ENCODE peak calls at places on chromosomes 16 and 17, in seven cellular contexts. One of them, this sample, is unnamed. For H3K9me3, the result is how much of the 10 kb centered on the place peaks cover.

GRCh38 chr16:1414532-1415265 is at the start of gene UNKL:
- DNase-seq in transverse colon: peak
- DNase-seq in sigmoid colon: peak
- DNase-seq in tibial nerve: peak
- DNase-seq in thyroid gland: peak
- DNase-seq in esophagus muscularis mucosa: no peak
- DNase-seq in body of pancreas: peak
- DNase-seq in this sample: peak

GRCh38 chr17:41511130-41511529 is 5.7 kb upstream of the KRT13 start:
- DNase-seq in transverse colon: peak
- DNase-seq in sigmoid colon: no peak
- DNase-seq in tibial nerve: no peak
- DNase-seq in thyroid gland: no peak
- DNase-seq in esophagus muscularis mucosa: no peak
- DNase-seq in body of pancreas: no peak
- DNase-seq in this sample: no peak

GRCh38 chr16:69555437-69555836 is 10.3 kb upstream of the NFAT5 start:
- DNase-seq in transverse colon: no peak
- DNase-seq in sigmoid colon: no peak
- DNase-seq in tibial nerve: no peak
- DNase-seq in thyroid gland: no peak
- DNase-seq in esophagus muscularis mucosa: no peak
- DNase-seq in body of pancreas: no peak
- DNase-seq in this sample: no peak

GRCh38 chr17:15917439-15918027 is 27.4 kb upstream of the ADORA2B start:
- DNase-seq in transverse colon: no peak
- DNase-seq in sigmoid colon: no peak
- DNase-seq in tibial nerve: no peak
- DNase-seq in thyroid gland: peak
- DNase-seq in esophagus muscularis mucosa: no peak
- DNase-seq in body of pancreas: no peak
- DNase-seq in this sample: no peak

GRCh38 chr17:69448431-69449102 is 34.1 kb downstream of the MAP2K6 start:
- DNase-seq in transverse colon: peak
- DNase-seq in sigmoid colon: peak
- DNase-seq in tibial nerve: peak
- DNase-seq in thyroid gland: peak
- DNase-seq in esophagus muscularis mucosa: no peak
- DNase-seq in body of pancreas: peak
- DNase-seq in this sample: no peak

GRCh38 chr17:29909604-29910003 is 20.4 kb downstream of the SSH2 start:
- DNase-seq in transverse colon: no peak
- DNase-seq in sigmoid colon: no peak
- DNase-seq in tibial nerve: no peak
- DNase-seq in thyroid gland: no peak
- DNase-seq in esophagus muscularis mucosa: no peak
- DNase-seq in body of pancreas: no peak
- DNase-seq in this sample: no peak

GRCh38 chr17:59356543-59357218 is 25.2 kb downstream of the YPEL2 start:
- DNase-seq in transverse colon: no peak
- DNase-seq in sigmoid colon: no peak
- DNase-seq in tibial nerve: no peak
- DNase-seq in thyroid gland: no peak
- DNase-seq in esophagus muscularis mucosa: no peak
- DNase-seq in body of pancreas: no peak
- DNase-seq in this sample: no peak

GRCh38 chr17:27540300-27541105 is 84.3 kb downstream of the KSR1 start:
- DNase-seq in transverse colon: peak
- DNase-seq in sigmoid colon: peak
- DNase-seq in tibial nerve: peak
- DNase-seq in thyroid gland: peak
- DNase-seq in esophagus muscularis mucosa: peak
- DNase-seq in body of pancreas: peak
- DNase-seq in this sample: peak

GRCh38 chr17:31571124-31571892 is 179.8 kb downstream of the RAB11FIP4 start:
- DNase-seq in transverse colon: peak
- DNase-seq in sigmoid colon: peak
- DNase-seq in tibial nerve: peak
- DNase-seq in thyroid gland: peak
- DNase-seq in esophagus muscularis mucosa: peak
- DNase-seq in body of pancreas: peak
- DNase-seq in this sample: peak

GRCh38 chr16:24853169-24853824 is 7.5 kb downstream of the SLC5A11 start:
- DNase-seq in transverse colon: no peak
- DNase-seq in sigmoid colon: no peak
- DNase-seq in tibial nerve: no peak
- DNase-seq in thyroid gland: no peak
- DNase-seq in esophagus muscularis mucosa: no peak
- DNase-seq in body of pancreas: no peak
- DNase-seq in this sample: no peak

GRCh38 chr16:24854607-24855171 is 8.9 kb downstream of the SLC5A11 start:
- DNase-seq in transverse colon: no peak
- DNase-seq in sigmoid colon: peak
- DNase-seq in tibial nerve: no peak
- DNase-seq in thyroid gland: no peak
- DNase-seq in esophagus muscularis mucosa: no peak
- DNase-seq in body of pancreas: no peak
- DNase-seq in this sample: no peak

GRCh38 chr16:24852281-24852721 is 6.5 kb downstream of the SLC5A11 start:
- DNase-seq in transverse colon: no peak
- DNase-seq in sigmoid colon: peak
- DNase-seq in tibial nerve: no peak
- DNase-seq in thyroid gland: no peak
- DNase-seq in esophagus muscularis mucosa: no peak
- DNase-seq in body of pancreas: no peak
- DNase-seq in this sample: no peak

GRCh38 chr16:24855678-24856077 is 9.9 kb downstream of the SLC5A11 start:
- DNase-seq in transverse colon: no peak
- DNase-seq in sigmoid colon: peak
- DNase-seq in tibial nerve: no peak
- DNase-seq in thyroid gland: no peak
- DNase-seq in esophagus muscularis mucosa: no peak
- DNase-seq in body of pancreas: no peak
- DNase-seq in this sample: no peak

DNA sequence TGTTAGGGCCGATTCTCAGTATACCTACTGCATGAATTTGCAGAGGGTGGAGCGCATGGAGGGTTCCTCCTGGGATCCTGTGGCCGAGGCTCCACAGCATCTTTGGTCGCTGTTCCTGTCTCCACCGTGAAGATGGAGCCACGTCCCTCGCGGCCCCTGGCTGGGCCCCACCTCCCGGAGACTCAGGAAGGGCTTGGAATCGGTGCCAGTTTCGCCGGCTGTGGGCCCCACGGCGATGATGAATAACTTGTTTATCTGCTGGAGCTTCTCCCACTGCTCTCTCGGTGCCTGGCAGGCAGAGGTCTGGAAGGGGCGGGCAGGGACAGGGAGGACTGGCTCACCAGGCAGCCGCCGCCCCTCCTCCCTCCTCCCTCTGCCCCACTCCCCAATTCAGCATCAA is 8.1 kb downstream of the SLC5A11 start:
- DNase-seq in transverse colon: no peak
- DNase-seq in sigmoid colon: peak
- DNase-seq in tibial nerve: no peak
- DNase-seq in thyroid gland: no peak
- DNase-seq in esophagus muscularis mucosa: no peak
- DNase-seq in body of pancreas: no peak
- DNase-seq in this sample: no peak
- TF ChIP-seq CTCF in transverse colon: no peak
- TF ChIP-seq CTCF in sigmoid colon: no peak
- TF ChIP-seq CTCF in tibial nerve: no peak
- TF ChIP-seq CTCF in thyroid gland: no peak
- TF ChIP-seq CTCF in esophagus muscularis mucosa: no peak
- TF ChIP-seq CTCF in body of pancreas: no peak
- TF ChIP-seq CTCF in this sample: no peak

GRCh38 chr17:22303096-22303495 is 610.8 kb downstream of the KCNJ18 start:
- DNase-seq in transverse colon: no peak
- DNase-seq in sigmoid colon: no peak
- DNase-seq in tibial nerve: no peak
- DNase-seq in thyroid gland: no peak
- DNase-seq in esophagus muscularis mucosa: no peak
- DNase-seq in body of pancreas: no peak
- DNase-seq in this sample: no peak

GRCh38 chr17:22301353-22301745 is 609.0 kb downstream of the KCNJ18 start:
- DNase-seq in transverse colon: no peak
- DNase-seq in sigmoid colon: no peak
- DNase-seq in tibial nerve: no peak
- DNase-seq in thyroid gland: no peak
- DNase-seq in esophagus muscularis mucosa: peak
- DNase-seq in body of pancreas: no peak
- DNase-seq in this sample: no peak

GRCh38 chr17:22304667-22305303 is 612.5 kb downstream of the KCNJ18 start:
- DNase-seq in transverse colon: no peak
- DNase-seq in sigmoid colon: no peak
- DNase-seq in tibial nerve: no peak
- DNase-seq in thyroid gland: no peak
- DNase-seq in esophagus muscularis mucosa: peak
- DNase-seq in body of pancreas: no peak
- DNase-seq in this sample: no peak

GRCh38 chr17:22305356-22306071 is 613.2 kb downstream of the KCNJ18 start:
- DNase-seq in transverse colon: no peak
- DNase-seq in sigmoid colon: no peak
- DNase-seq in tibial nerve: no peak
- DNase-seq in thyroid gland: no peak
- DNase-seq in esophagus muscularis mucosa: peak
- DNase-seq in body of pancreas: no peak
- DNase-seq in this sample: no peak

DNA sequence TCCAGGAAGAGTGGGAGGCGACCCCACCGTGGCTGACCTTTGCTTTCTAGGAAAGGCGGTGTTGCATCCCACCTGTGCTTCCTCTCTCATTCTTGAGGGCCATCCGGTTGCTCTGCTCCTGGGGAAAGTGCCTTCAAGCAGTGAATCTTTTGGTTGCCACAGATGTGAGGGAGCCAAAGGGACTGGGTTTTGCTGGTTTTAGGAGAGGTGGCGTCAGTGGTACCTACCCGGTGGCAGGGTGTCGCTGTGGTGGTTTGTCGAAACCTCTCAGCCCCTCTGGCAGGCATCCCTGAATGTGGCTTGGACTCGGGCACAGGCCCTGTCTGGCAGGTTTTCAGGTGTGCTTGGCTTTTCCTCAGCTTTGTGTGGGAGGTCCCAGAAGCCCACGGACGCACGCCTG is 611.5 kb downstream of the KCNJ18 start:
- DNase-seq in transverse colon: no peak
- DNase-seq in sigmoid colon: no peak
- DNase-seq in tibial nerve: no peak
- DNase-seq in thyroid gland: no peak
- DNase-seq in esophagus muscularis mucosa: peak
- DNase-seq in body of pancreas: no peak
- DNase-seq in this sample: no peak
- H3K9me3 ChIP-seq in transverse colon: under half
- H3K9me3 ChIP-seq in sigmoid colon: under half
- H3K9me3 ChIP-seq in tibial nerve: under half
- H3K9me3 ChIP-seq in thyroid gland: under half
- H3K9me3 ChIP-seq in esophagus muscularis mucosa: under half
- H3K9me3 ChIP-seq in body of pancreas: under half
- H3K9me3 ChIP-seq in this sample: under half

GRCh38 chr16:11783319-11784047 is 13.6 kb downstream of the ZC3H7A start:
- DNase-seq in transverse colon: no peak
- DNase-seq in sigmoid colon: no peak
- DNase-seq in tibial nerve: no peak
- DNase-seq in thyroid gland: no peak
- DNase-seq in esophagus muscularis mucosa: no peak
- DNase-seq in body of pancreas: no peak
- DNase-seq in this sample: no peak
- TF ChIP-seq POLR2A in transverse colon: no peak
- TF ChIP-seq POLR2A in sigmoid colon: no peak
- TF ChIP-seq POLR2A in tibial nerve: no peak
- TF ChIP-seq POLR2A in thyroid gland: no peak
- TF ChIP-seq POLR2A in esophagus muscularis mucosa: no peak
- TF ChIP-seq POLR2A in body of pancreas: no peak
- TF ChIP-seq POLR2A in this sample: peak

GRCh38 chr16:85479972-85480726 is 133.0 kb upstream of the GSE1 start:
- DNase-seq in transverse colon: peak
- DNase-seq in sigmoid colon: no peak
- DNase-seq in tibial nerve: no peak
- DNase-seq in thyroid gland: no peak
- DNase-seq in esophagus muscularis mucosa: no peak
- DNase-seq in body of pancreas: peak
- DNase-seq in this sample: no peak
- TF ChIP-seq CTCF in transverse colon: peak
- TF ChIP-seq CTCF in sigmoid colon: no peak
- TF ChIP-seq CTCF in tibial nerve: no peak
- TF ChIP-seq CTCF in thyroid gland: no peak
- TF ChIP-seq CTCF in esophagus muscularis mucosa: no peak
- TF ChIP-seq CTCF in body of pancreas: peak
- TF ChIP-seq CTCF in this sample: no peak

GRCh38 chr16:88499836-88500251 is 46.8 kb downstream of the ZFPM1 start:
- DNase-seq in transverse colon: no peak
- DNase-seq in sigmoid colon: no peak
- DNase-seq in tibial nerve: no peak
- DNase-seq in thyroid gland: no peak
- DNase-seq in esophagus muscularis mucosa: no peak
- DNase-seq in body of pancreas: peak
- DNase-seq in this sample: no peak
- H3K9me3 ChIP-seq in transverse colon: under half
- H3K9me3 ChIP-seq in sigmoid colon: under half
- H3K9me3 ChIP-seq in tibial nerve: under half
- H3K9me3 ChIP-seq in thyroid gland: under half
- H3K9me3 ChIP-seq in esophagus muscularis mucosa: under half
- H3K9me3 ChIP-seq in body of pancreas: under half
- H3K9me3 ChIP-seq in this sample: under half

DNA sequence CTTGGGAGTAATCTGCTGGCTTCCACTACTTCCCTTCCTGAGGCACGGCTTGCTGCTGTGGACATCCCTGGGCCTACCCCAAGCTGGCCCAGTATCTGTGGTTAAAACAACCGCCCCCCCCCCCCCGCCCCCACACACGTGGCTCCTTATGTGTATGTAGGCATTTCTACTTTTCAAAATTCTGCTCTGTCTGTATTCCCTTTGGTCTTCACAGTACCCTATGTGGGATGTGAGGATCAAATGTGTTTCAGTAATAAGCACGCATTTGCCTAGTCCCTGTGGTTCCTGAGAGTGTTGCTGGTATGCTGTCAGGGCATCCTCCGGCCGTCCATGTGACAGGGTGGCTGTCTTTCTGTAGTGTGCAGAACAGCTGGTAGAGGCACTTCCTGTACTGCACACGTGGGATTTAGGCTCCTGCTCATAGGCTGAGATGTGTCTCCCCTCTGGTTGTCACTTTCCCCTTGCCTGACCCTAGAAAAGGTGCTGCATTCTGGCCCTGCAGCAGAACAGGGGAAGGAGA is 2.2 kb downstream of the NT5M start:
- DNase-seq in transverse colon: peak
- DNase-seq in sigmoid colon: no peak
- DNase-seq in tibial nerve: no peak
- DNase-seq in thyroid gland: no peak
- DNase-seq in esophagus muscularis mucosa: no peak
- DNase-seq in body of pancreas: peak
- DNase-seq in this sample: no peak
- TF ChIP-seq POLR2A in transverse colon: no peak
- TF ChIP-seq POLR2A in sigmoid colon: no peak
- TF ChIP-seq POLR2A in tibial nerve: no peak
- TF ChIP-seq POLR2A in thyroid gland: no peak
- TF ChIP-seq POLR2A in esophagus muscularis mucosa: no peak
- TF ChIP-seq POLR2A in body of pancreas: no peak
- TF ChIP-seq POLR2A in this sample: no peak

GRCh38 chr17:44084131-44084538 is 13.6 kb downstream of the G6PC3 start:
- DNase-seq in transverse colon: no peak
- DNase-seq in sigmoid colon: no peak
- DNase-seq in tibial nerve: no peak
- DNase-seq in thyroid gland: no peak
- DNase-seq in esophagus muscularis mucosa: no peak
- DNase-seq in body of pancreas: no peak
- DNase-seq in this sample: no peak
- TF ChIP-seq CTCF in transverse colon: no peak
- TF ChIP-seq CTCF in sigmoid colon: no peak
- TF ChIP-seq CTCF in tibial nerve: no peak
- TF ChIP-seq CTCF in thyroid gland: no peak
- TF ChIP-seq CTCF in esophagus muscularis mucosa: peak
- TF ChIP-seq CTCF in body of pancreas: peak
- TF ChIP-seq CTCF in this sample: peak

GRCh38 chr16:82993415-82993814 is 366.6 kb downstream of the CDH13 start:
- DNase-seq in transverse colon: no peak
- DNase-seq in sigmoid colon: no peak
- DNase-seq in tibial nerve: no peak
- DNase-seq in thyroid gland: no peak
- DNase-seq in esophagus muscularis mucosa: no peak
- DNase-seq in body of pancreas: no peak
- DNase-seq in this sample: no peak
- H3K9me3 ChIP-seq in transverse colon: under half
- H3K9me3 ChIP-seq in sigmoid colon: under half
- H3K9me3 ChIP-seq in tibial nerve: under half
- H3K9me3 ChIP-seq in thyroid gland: under half
- H3K9me3 ChIP-seq in esophagus muscularis mucosa: under half
- H3K9me3 ChIP-seq in body of pancreas: under half
- H3K9me3 ChIP-seq in this sample: under half